ENCODE peak calls at places on chromosomes 7 and 10, in five cellular contexts. Y, C, H, R and X are unnamed samples.

GRCh38 chr7:17369686-17370426 is 71.4 kb downstream of the AHR start:
- DNase-seq in Y (peak), C (peak), H (no peak), R (no peak), X (no peak)

GRCh38 chr7:75866497-75867389 is 12.1 kb upstream of the RHBDD2 start:
- DNase-seq in Y (peak), C (peak), H (no peak), R (peak), X (peak)

GRCh38 chr10:100518761-100519241 is 860 bp downstream of the SEC31B start:
- DNase-seq in Y (peak), C (peak), H (no peak), R (no peak), X (peak)

GRCh38 chr7:12909483-12909882 is 222.1 kb downstream of the ARL4A start:
- DNase-seq in Y (no peak), C (no peak), H (no peak), R (no peak), X (no peak)

GRCh38 chr7:140607441-140607989 is 33.1 kb downstream of the DENND2A start:
- DNase-seq in Y (peak), C (peak), H (no peak), R (peak), X (peak)

GRCh38 chr10:77940627-77941026 is 14.1 kb upstream of the DLG5 start:
- DNase-seq in Y (peak), C (no peak), H (no peak), R (no peak), X (no peak)

GRCh38 chr10:101363850-101364400 is 10.0 kb downstream of the BTRC start:
- DNase-seq in Y (no peak), C (no peak), H (no peak), R (no peak), X (no peak)

GRCh38 chr10:1406976-1407945 is 330.1 kb downstream of the ADARB2 start:
- DNase-seq in Y (no peak), C (no peak), H (no peak), R (no peak), X (no peak)

GRCh38 chr7:155395176-155395797 is 62.6 kb upstream of the EN2 start:
- DNase-seq in Y (no peak), C (no peak), H (no peak), R (no peak), X (no peak)

GRCh38 chr7:84336303-84336702 is 141.7 kb upstream of the SEMA3A start:
- DNase-seq in Y (peak), C (peak), H (no peak), R (no peak), X (no peak)

GRCh38 chr10:64115913-64116643 is 594.9 kb downstream of the REEP3 start:
- DNase-seq in Y (peak), C (no peak), H (no peak), R (no peak), X (peak)

GRCh38 chr7:158492372-158492771 is 95.3 kb downstream of the PTPRN2 start:
- DNase-seq in Y (no peak), C (no peak), H (no peak), R (no peak), X (no peak)

GRCh38 chr10:17645591-17646345 is 1.8 kb downstream of the STAM start:
- DNase-seq in Y (no peak), C (no peak), H (no peak), R (no peak), X (no peak)

GRCh38 chr10:63712717-63713115 is 191.5 kb downstream of the REEP3 start:
- DNase-seq in Y (no peak), C (no peak), H (no peak), R (no peak), X (no peak)

GRCh38 chr10:60998932-60999331 is 54.9 kb upstream of the RHOBTB1 start:
- DNase-seq in Y (no peak), C (no peak), H (no peak), R (no peak), X (no peak)

GRCh38 chr7:142856565-142857245 is 1.8 kb downstream of the EPHB6 start:
- DNase-seq in Y (no peak), C (no peak), H (no peak), R (no peak), X (no peak)

GRCh38 chr10:14543048-14543903 is 212.6 kb upstream of the FRMD4A start:
- DNase-seq in Y (peak), C (peak), H (no peak), R (no peak), X (no peak)

GRCh38 chr7:63009771-63010170 is 988.9 kb upstream of the ZNF722 start:
- DNase-seq in Y (no peak), C (no peak), H (no peak), R (no peak), X (no peak)

GRCh38 chr7:41579961-41580935 is 122.6 kb downstream of the INHBA start:
- DNase-seq in Y (peak), C (peak), H (no peak), R (no peak), X (no peak)

GRCh38 chr7:155590215-155591023 is 44.1 kb upstream of the CNPY1 start:
- DNase-seq in Y (peak), C (peak), H (no peak), R (no peak), X (no peak)

GRCh38 chr7:68224041-68224534 is 1227.5 kb downstream of the TYW1 start:
- DNase-seq in Y (no peak), C (no peak), H (no peak), R (no peak), X (no peak)

GRCh38 chr7:155889636-155890508 is 77.6 kb upstream of the SHH start:
- DNase-seq in Y (no peak), C (no peak), H (no peak), R (no peak), X (peak)

GRCh38 chr7:30928254-30928872 is 16.7 kb downstream of the AQP1 start:
- DNase-seq in Y (no peak), C (no peak), H (no peak), R (no peak), X (peak)

GRCh38 chr7:27424231-27424630 is 181.6 kb downstream of the EVX1 start:
- DNase-seq in Y (no peak), C (no peak), H (no peak), R (no peak), X (peak)

GRCh38 chr10:10642741-10643280 is 374.9 kb upstream of the CELF2 start:
- DNase-seq in Y (peak), C (peak), H (no peak), R (peak), X (no peak)

GRCh38 chr7:32072397-32072796 is 2.2 kb upstream of the PDE1C start:
- DNase-seq in Y (no peak), C (no peak), H (no peak), R (no peak), X (no peak)

GRCh38 chr7:95758187-95758586 is 14.2 kb upstream of the DYNC1I1 start:
- DNase-seq in Y (no peak), C (no peak), H (no peak), R (no peak), X (no peak)

GRCh38 chr7:76011437-76011836 is 17.0 kb upstream of the TMEM120A start:
- DNase-seq in Y (peak), C (peak), H (no peak), R (no peak), X (no peak)

GRCh38 chr7:22121702-22122474 is 176.2 kb upstream of the CDCA7L start:
- DNase-seq in Y (peak), C (no peak), H (no peak), R (no peak), X (no peak)

GRCh38 chr10:99431190-99431549 is 746 bp upstream of the GOT1 start:
- DNase-seq in Y (peak), C (peak), H (peak), R (peak), X (peak)

GRCh38 chr10:129689681-129690080 is 222.6 kb downstream of the MGMT start:
- DNase-seq in Y (no peak), C (peak), H (no peak), R (no peak), X (no peak)

GRCh38 chr10:5274795-5275194 is 78.2 kb downstream of the AKR1C4 start:
- DNase-seq in Y (no peak), C (no peak), H (no peak), R (no peak), X (no peak)

GRCh38 chr7:91280604-91281003 is 16.4 kb downstream of the FZD1 start:
- DNase-seq in Y (peak), C (peak), H (no peak), R (no peak), X (no peak)

GRCh38 chr10:80260295-80261243 is 28.9 kb downstream of the MAT1A start:
- DNase-seq in Y (peak), C (no peak), H (no peak), R (no peak), X (peak)

DNA sequence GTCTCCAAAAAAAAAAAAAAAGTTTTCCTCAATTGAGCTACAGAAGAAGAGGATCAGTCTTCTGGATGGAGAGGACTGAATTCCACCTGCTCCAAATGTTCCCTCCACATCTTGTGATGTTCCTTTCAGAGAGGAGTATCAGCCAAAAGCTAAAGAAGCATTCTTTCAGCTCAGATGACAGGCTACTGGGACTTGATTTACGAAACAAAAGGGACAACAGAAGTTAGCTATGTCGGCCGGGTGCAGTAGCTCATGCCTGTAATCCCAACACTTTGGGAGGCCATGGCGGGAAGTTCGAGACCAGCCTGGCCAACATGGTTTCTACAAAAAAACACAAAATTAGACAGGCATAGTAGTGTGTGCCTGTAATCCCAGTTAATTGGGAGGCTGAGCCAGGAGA is 7.4 kb downstream of the DAGLB start:
- DNase-seq in Y (no peak), C (no peak), H (no peak), R (no peak), X (no peak)
- H3K4me3 ChIP-seq in Y (no peak), C (no peak), H (no peak), R (no peak), X (no peak)

GRCh38 chr7:11193131-11193867 is 219.6 kb downstream of the PHF14 start:
- DNase-seq in Y (peak), C (peak), H (no peak), R (no peak), X (no peak)
- H3K4me3 ChIP-seq in Y (peak), C (peak), H (no peak), R (peak), X (no peak)

GRCh38 chr10:132517951-132518521 is 19.6 kb upstream of the INPP5A start:
- DNase-seq in Y (no peak), C (no peak), H (no peak), R (peak), X (no peak)

GRCh38 chr10:132518572-132519381 is 18.8 kb upstream of the INPP5A start:
- DNase-seq in Y (peak), C (no peak), H (no peak), R (peak), X (peak)

GRCh38 chr10:132516771-132517725 is 20.5 kb upstream of the INPP5A start:
- DNase-seq in Y (peak), C (peak), H (no peak), R (peak), X (peak)

GRCh38 chr10:132514841-132515521 is 22.6 kb upstream of the INPP5A start:
- DNase-seq in Y (no peak), C (no peak), H (no peak), R (no peak), X (no peak)

DNA sequence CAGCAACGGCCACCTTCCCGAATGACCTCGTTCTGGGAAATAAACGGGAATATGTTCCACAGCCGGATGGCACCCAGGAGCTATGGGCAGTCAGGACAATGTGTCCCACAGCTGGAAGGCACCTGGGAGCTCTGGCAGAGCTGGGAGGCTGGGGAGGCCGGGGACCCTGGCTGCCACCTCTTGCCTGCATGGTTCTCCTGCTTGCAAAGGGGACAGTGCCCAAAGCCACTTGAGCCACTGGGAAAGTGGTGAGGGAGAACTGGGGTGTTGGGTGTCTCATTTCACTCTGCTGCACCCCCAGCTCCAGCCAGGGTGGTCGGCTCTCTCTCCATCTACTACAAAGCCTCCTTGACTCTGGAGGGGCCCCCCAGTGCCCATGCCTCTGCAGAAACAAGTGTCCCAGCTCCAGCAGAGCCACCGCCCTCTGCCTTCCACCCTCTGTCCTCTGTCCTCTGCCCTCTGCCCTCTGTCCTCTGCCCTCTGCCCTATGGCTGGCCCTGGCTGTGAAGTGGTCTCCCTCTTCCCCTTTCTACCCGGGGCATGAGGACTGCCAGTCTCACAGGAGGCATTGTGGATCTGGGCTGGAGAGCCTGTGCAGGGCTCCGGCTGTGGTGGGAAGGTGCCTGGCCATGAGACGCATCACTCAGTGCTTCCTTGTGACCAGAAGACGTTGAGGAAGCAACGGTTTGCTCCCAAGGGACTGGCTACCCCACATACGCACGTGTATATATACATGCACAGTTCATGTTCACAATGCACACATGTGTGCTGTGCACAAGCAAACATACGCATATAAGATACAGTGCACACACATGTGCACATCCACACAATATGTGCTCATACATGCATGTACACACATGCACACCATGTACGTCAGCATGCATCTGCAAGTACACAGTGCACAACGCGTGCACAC is 21.5 kb upstream of the INPP5A start:
- DNase-seq in Y (peak), C (no peak), H (no peak), R (no peak), X (no peak)
- H3K4me3 ChIP-seq in Y (no peak), C (no peak), H (no peak), R (no peak), X (no peak)

DNA sequence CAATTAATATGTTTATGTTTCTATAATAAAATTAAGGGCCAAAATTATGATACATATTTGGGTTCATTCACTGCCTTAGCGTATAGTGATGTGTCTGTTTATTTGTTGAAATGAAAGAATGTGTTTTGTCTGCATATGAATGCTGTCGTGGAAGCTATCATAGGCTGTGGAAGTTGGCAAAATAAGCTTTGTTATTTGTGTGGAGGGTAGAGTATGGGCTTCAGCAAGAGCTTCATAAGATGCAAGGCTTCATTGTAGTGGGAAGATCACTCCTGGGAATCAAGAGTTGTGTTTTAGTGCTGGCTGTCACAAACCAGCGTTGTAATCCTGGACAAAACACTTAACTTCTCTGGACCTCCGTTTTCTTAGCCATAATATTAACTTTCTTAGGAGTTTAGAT is 2.5 kb downstream of the SLK start:
- DNase-seq in Y (no peak), C (no peak), H (no peak), R (no peak), X (no peak)
- H3K4me3 ChIP-seq in Y (peak), C (peak), H (peak), R (peak), X (peak)

DNA sequence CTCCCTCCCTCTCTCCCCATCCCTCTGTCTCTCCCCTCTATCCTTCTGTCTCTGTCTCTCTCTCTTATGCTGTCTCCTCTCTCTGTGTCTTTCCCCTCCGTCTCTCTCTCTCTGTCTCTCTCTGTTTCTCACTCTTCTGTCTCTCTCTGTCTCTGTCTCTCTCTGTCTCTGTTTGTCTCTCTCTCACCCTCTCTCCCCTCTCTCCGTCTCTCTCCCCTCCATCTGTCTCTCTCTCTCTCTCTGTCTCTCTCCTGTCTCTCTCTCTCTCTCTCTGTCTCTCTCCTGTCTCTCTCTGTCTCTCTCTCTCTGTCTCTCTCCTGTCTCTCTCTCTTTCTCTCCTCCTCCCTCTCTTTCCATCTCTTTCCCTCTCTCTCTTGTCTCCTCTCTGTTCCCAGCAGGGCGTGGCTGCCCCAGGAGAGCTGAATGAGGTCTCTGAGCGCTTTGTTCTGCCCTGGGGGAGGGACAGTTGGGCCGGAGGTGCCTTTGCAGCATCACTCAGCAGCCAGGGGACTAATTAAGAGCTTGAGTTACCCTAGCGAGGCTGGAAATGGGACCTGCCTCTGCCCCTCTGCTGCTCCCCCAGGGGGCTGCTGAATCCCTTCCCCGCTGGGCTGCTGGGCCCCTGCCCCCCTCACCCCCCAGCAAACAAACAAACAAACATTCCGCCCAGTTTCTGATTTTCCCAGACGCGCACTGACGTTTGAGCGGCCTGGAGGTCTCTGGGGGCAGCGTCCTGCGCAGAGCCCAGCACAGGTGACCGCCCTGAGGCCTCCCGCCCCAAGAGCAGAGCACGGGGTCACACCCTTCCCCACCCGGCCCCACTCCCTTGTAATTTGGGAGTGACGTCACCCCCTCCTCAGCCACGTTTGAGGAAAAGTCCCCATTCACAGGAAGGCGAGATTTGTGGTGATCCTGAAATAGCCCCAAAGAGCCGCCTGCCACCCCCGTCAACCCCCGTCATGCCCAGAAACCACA is 68.1 kb downstream of the PDGFA start:
- DNase-seq in Y (no peak), C (no peak), H (no peak), R (no peak), X (no peak)
- H3K4me3 ChIP-seq in Y (no peak), C (no peak), H (no peak), R (no peak), X (no peak)

GRCh38 chr7:104800307-104800706 is 213.7 kb upstream of the KMT2E start:
- DNase-seq in Y (no peak), C (no peak), H (no peak), R (no peak), X (no peak)
- H3K4me3 ChIP-seq in Y (no peak), C (no peak), H (no peak), R (no peak), X (no peak)